ENCODE peak calls at places on chromosomes 11 and 22, in ten cellular contexts. K is right cardiac atrium; E is CD8-positive, alpha-beta T cell; W is lower lobe of right lung; D is SK-N-SH; L is HAP-1; G is H1; F is left lung; S is effector memory CD4-positive, alpha-beta T cell; U is Peyer's patch. X is an unnamed sample.

GRCh38 chr11:119376197-119376847 is 5.2 kb downstream of the USP2 start:
- DNase-seq in G (no peak), F (peak; percentile 31), E (no peak), K (peak; percentile 78), U (no peak), W (peak; percentile 77), L (no peak), D (peak; percentile 33), S (no peak), X (no peak)

GRCh38 chr11:69704508-69705245 is 855 bp upstream of the FGF19 start:
- DNase-seq in U (no peak), D (peak; percentile 91), S (no peak), K (no peak), F (no peak), W (no peak), G (no peak), L (peak; percentile 86), E (no peak), X (no peak)

GRCh38 chr11:122720482-122720881 is 65.0 kb downstream of the UBASH3B start:
- DNase-seq in E (no peak), W (no peak), F (no peak), U (no peak), S (no peak), D (no peak), L (peak; percentile 14), K (no peak), G (no peak), X (no peak)

GRCh38 chr11:77244277-77245014 is 57.0 kb downstream of the GDPD4 start:
- DNase-seq in F (no peak), E (no peak), U (no peak), S (no peak), W (no peak), L (no peak), D (no peak), K (no peak), G (no peak), X (no peak)

GRCh38 chr22:23163665-23164064 is 16.6 kb upstream of the BCR start:
- DNase-seq in G (no peak), L (no peak), W (no peak), E (no peak), K (peak; percentile 94), S (no peak), D (no peak), U (no peak), F (peak; percentile 62), X (no peak)

GRCh38 chr22:31223786-31224191 is 11.7 kb downstream of the LIMK2 start:
- DNase-seq in G (no peak), E (no peak), D (no peak), F (no peak), S (no peak), U (no peak), L (no peak), W (no peak), K (no peak), X (no peak)

GRCh38 chr11:57792060-57792541 is 30.5 kb downstream of the CTNND1 start:
- DNase-seq in E (peak; percentile 86), W (peak; percentile 95), K (peak; percentile 92), F (peak; percentile 98), L (no peak), U (peak; percentile 68), S (peak; percentile 80), D (no peak), G (no peak), X (peak; percentile 62)

GRCh38 chr11:110366234-110366633 is 63.5 kb upstream of the FDX1 start:
- DNase-seq in L (no peak), G (no peak), F (peak; percentile 83), E (no peak), K (peak; percentile 79), S (no peak), W (peak; percentile 87), D (no peak), U (no peak), X (no peak)

GRCh38 chr11:63369165-63369970 is at the start of gene SLC22A9:
- DNase-seq in U (no peak), K (no peak), E (no peak), S (no peak), W (no peak), L (no peak), F (no peak), G (no peak), D (no peak), X (no peak)

GRCh38 chr11:35035894-35036408 is 103.0 kb upstream of the CD44 start:
- DNase-seq in S (no peak), D (no peak), E (no peak), F (no peak), L (no peak), G (no peak), W (no peak), U (no peak), K (no peak), X (no peak)

GRCh38 chr11:63999349-64000025 is 13.2 kb downstream of the OTUB1 start:
- DNase-seq in E (peak; percentile 47), D (peak; percentile 66), F (peak; percentile 86), L (peak; percentile 65), S (peak; percentile 53), G (peak; percentile 46), K (peak; percentile 86), W (peak; percentile 63), U (no peak), X (no peak)

GRCh38 chr11:8384199-8384821 is 120.6 kb upstream of the LMO1 start:
- DNase-seq in W (peak; percentile 67), K (no peak), L (peak; percentile 61), U (no peak), D (no peak), E (no peak), G (no peak), F (peak; percentile 80), S (no peak), X (no peak)
- H3K4me3 ChIP-seq in W (no peak overlapping the region), K (no peak overlapping the region), L (no peak overlapping the region), U (no peak overlapping the region), D (no peak overlapping the region), E (no peak overlapping the region), G (no peak overlapping the region), F (no peak overlapping the region), S (no peak overlapping the region), X (no peak overlapping the region)

DNA sequence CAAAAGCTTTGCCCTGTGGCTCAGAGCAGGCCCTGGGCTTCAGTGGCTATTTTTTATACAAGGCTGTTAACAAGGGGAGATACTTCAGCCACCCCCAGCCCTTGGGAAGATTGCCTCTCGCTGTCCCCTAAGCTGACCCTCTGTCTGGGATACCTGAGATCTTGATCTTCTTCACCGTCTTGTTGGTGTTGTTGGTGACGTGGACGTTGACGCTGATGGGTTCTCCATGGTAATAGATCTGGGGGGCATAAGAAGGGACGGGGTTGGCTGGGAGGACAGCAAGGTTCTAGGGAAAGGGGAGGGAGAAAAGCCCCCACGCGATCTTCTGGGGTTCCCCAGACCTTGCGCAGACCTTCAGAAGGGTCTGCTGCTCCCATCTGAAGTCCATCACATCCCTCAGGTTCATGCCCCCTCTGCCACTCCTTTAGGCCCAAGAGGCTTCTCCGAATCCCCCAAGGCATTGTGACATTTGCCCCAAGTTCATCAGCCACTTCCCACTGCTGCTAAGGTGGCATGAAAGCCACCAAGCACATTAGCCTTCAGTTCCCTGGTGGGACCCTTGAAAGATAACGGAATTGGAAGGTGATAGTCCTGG is 36.7 kb downstream of the TPBGL start:
- DNase-seq in K (no peak), G (no peak), U (no peak), L (peak; percentile 1), D (no peak), E (no peak), S (no peak), W (no peak), F (no peak), X (no peak)
- H3K4me1 ChIP-seq in K (peaks cover 3% of the 10 kb centered on the region), G (no peaks in the 10 kb centered on the region), U (no peaks in the 10 kb centered on the region), L (no peaks in the 10 kb centered on the region), D (no peaks in the 10 kb centered on the region), E (peaks cover 77% of the 10 kb centered on the region), S (peaks cover 33% of the 10 kb centered on the region), W (peaks cover 49% of the 10 kb centered on the region), F (no peaks in the 10 kb centered on the region), X (no peaks in the 10 kb centered on the region)

GRCh38 chr22:32802291-32802826 is 854 bp downstream of the TIMP3 start:
- DNase-seq in F (no peak), S (no peak), G (no peak), W (no peak), E (no peak), K (no peak), L (no peak), D (no peak), U (no peak), X (no peak)

GRCh38 chr22:32803020-32803758 is 1.7 kb downstream of the TIMP3 start:
- DNase-seq in S (no peak), E (no peak), L (no peak), U (no peak), F (no peak), K (peak; percentile 78), D (no peak), G (no peak), W (no peak), X (no peak)

GRCh38 chr22:32804823-32805585 is 3.5 kb downstream of the TIMP3 start:
- DNase-seq in G (no peak), W (no peak), S (no peak), E (no peak), U (no peak), L (no peak), F (no peak), D (no peak), K (no peak), X (no peak)

GRCh38 chr22:32805586-32805881 is 4.0 kb downstream of the TIMP3 start:
- DNase-seq in G (no peak), S (no peak), D (no peak), K (no peak), L (no peak), E (no peak), U (no peak), F (no peak), W (no peak), X (no peak)

DNA sequence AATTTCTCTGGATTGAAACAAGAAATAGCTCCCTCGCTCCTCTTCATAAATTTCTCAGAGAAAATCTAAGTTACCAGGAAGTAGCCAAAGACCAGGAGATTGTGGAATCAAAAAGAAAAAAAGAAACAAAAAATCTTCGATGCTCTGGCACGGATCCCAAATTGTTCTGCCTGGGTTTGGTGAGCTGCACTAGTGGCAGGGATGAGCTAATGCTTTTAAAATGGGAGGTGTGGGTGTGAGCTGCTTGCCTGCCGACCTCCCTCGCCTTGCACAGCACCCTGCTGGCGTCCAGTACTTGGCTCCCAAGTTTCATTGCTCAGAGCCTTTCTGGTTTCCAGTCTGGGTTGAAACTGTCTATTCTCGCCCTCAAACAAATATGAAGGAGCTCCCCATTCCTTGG is 2.5 kb downstream of the TIMP3 start:
- DNase-seq in G (no peak), L (no peak), U (no peak), F (no peak), S (no peak), E (no peak), W (no peak), K (no peak), D (no peak), X (no peak)
- H3K4me3 ChIP-seq in G (no peak overlapping the region), L (no peak overlapping the region), U (peak overlapping the region; percentile 42), F (peak overlapping the region; percentile 65), S (no peak overlapping the region), E (no peak overlapping the region), W (peak overlapping the region; percentile 77), K (peak overlapping the region; percentile 88), D (peak overlapping the region; percentile 71), X (peak overlapping the region; percentile 79)

DNA sequence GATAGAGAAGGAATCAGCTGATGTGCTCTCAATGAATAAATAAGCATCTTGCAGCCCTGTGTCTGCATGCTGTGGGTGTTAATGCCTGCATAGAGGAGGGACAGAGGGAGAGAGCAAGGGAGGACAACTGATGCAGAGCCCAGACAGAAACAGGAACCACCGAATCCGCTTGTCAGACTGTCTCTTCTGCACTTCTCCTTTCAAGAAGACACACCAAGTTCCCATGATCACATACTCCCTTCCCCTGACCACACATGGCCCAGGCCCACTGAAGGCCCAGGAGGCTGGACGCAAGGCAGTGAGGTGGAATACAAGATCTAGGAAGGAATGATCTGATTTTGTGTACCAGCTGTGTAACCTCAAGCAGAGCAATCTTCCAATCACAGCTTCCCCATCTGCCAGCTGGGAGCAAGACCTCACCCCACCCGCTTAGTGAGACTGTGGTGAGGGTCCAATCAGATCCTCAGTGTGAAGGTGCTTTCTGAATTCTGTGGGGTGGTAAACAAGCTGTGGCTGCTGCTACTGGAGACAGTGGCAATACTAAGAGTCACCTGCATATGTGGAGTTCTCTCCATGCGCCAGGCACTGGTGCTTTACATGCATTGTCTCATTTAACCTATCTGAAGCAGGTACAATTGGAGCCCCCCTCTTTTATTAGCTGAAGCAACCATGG is 50.5 kb downstream of the CWC15 start:
- DNase-seq in K (no peak), S (no peak), F (no peak), G (no peak), L (no peak), W (no peak), U (no peak), E (no peak), D (no peak), X (no peak)
- H3K4me1 ChIP-seq in K (peaks cover 13% of the 10 kb centered on the region), S (peaks cover 11% of the 10 kb centered on the region), F (peaks cover 14% of the 10 kb centered on the region), G (no peaks in the 10 kb centered on the region), L (no peaks in the 10 kb centered on the region), W (peaks cover 40% of the 10 kb centered on the region), U (no peaks in the 10 kb centered on the region), E (peaks cover 31% of the 10 kb centered on the region), D (peaks cover 19% of the 10 kb centered on the region), X (peaks cover 4% of the 10 kb centered on the region)